ENCODE peak calls at places on chromosomes 13 and 19, in six cellular contexts. One of them, this sample, is unnamed.

GRCh38 chr19:45578861-45579260 is 5.7 kb downstream of the OPA3 start:
- DNase-seq in brain microvascular endothelial cell: no peak
- DNase-seq in thoracic aorta: no peak
- DNase-seq in foreskin fibroblast: peak
- DNase-seq in AG04450: no peak
- DNase-seq in RWPE2: no peak
- DNase-seq in this sample: no peak

GRCh38 chr13:87821512-87821911 is 150.3 kb downstream of the SLITRK5 start:
- DNase-seq in brain microvascular endothelial cell: no peak
- DNase-seq in thoracic aorta: no peak
- DNase-seq in foreskin fibroblast: no peak
- DNase-seq in AG04450: no peak
- DNase-seq in RWPE2: no peak
- DNase-seq in this sample: no peak

GRCh38 chr19:51023946-51024345 is 2.5 kb downstream of the KLK11 start:
- DNase-seq in brain microvascular endothelial cell: no peak
- DNase-seq in thoracic aorta: no peak
- DNase-seq in foreskin fibroblast: no peak
- DNase-seq in AG04450: no peak
- DNase-seq in RWPE2: no peak
- DNase-seq in this sample: no peak

GRCh38 chr13:94312511-94313191 is 166.8 kb downstream of the DCT start:
- DNase-seq in brain microvascular endothelial cell: no peak
- DNase-seq in thoracic aorta: no peak
- DNase-seq in foreskin fibroblast: no peak
- DNase-seq in AG04450: no peak
- DNase-seq in RWPE2: no peak
- DNase-seq in this sample: no peak

GRCh38 chr13:78176880-78177279 is 258.2 kb upstream of the EDNRB start:
- DNase-seq in brain microvascular endothelial cell: no peak
- DNase-seq in thoracic aorta: no peak
- DNase-seq in foreskin fibroblast: no peak
- DNase-seq in AG04450: no peak
- DNase-seq in RWPE2: no peak
- DNase-seq in this sample: no peak

GRCh38 chr19:46862974-46863632 is 2.3 kb downstream of the ARHGAP35 start:
- DNase-seq in brain microvascular endothelial cell: no peak
- DNase-seq in thoracic aorta: no peak
- DNase-seq in foreskin fibroblast: peak
- DNase-seq in AG04450: no peak
- DNase-seq in RWPE2: peak
- DNase-seq in this sample: no peak

GRCh38 chr19:10226376-10227214 is 4.5 kb downstream of the S1PR2 start:
- DNase-seq in brain microvascular endothelial cell: peak
- DNase-seq in thoracic aorta: no peak
- DNase-seq in foreskin fibroblast: peak
- DNase-seq in AG04450: peak
- DNase-seq in RWPE2: no peak
- DNase-seq in this sample: no peak

GRCh38 chr13:59064042-59064441 is 1099.7 kb downstream of the DIAPH3 start:
- DNase-seq in brain microvascular endothelial cell: no peak
- DNase-seq in thoracic aorta: no peak
- DNase-seq in foreskin fibroblast: no peak
- DNase-seq in AG04450: no peak
- DNase-seq in RWPE2: no peak
- DNase-seq in this sample: no peak

GRCh38 chr19:17757125-17757524 is 5.8 kb downstream of the FCHO1 start:
- DNase-seq in brain microvascular endothelial cell: peak
- DNase-seq in thoracic aorta: no peak
- DNase-seq in foreskin fibroblast: peak
- DNase-seq in AG04450: no peak
- DNase-seq in RWPE2: no peak
- DNase-seq in this sample: no peak

GRCh38 chr19:38049105-38049649 is 142.2 kb downstream of the SIPA1L3 start:
- DNase-seq in brain microvascular endothelial cell: peak
- DNase-seq in thoracic aorta: no peak
- DNase-seq in foreskin fibroblast: peak
- DNase-seq in AG04450: no peak
- DNase-seq in RWPE2: no peak
- DNase-seq in this sample: no peak

GRCh38 chr13:59061621-59062020 is 1102.1 kb downstream of the DIAPH3 start:
- DNase-seq in brain microvascular endothelial cell: no peak
- DNase-seq in thoracic aorta: no peak
- DNase-seq in foreskin fibroblast: no peak
- DNase-seq in AG04450: no peak
- DNase-seq in RWPE2: no peak
- DNase-seq in this sample: no peak

GRCh38 chr19:8262431-8262830 is 45.7 kb downstream of the CD320 start:
- DNase-seq in brain microvascular endothelial cell: no peak
- DNase-seq in thoracic aorta: no peak
- DNase-seq in foreskin fibroblast: no peak
- DNase-seq in AG04450: no peak
- DNase-seq in RWPE2: no peak
- DNase-seq in this sample: no peak

GRCh38 chr19:12995596-12996541 is 594 bp downstream of the NFIX start:
- DNase-seq in brain microvascular endothelial cell: no peak
- DNase-seq in thoracic aorta: no peak
- DNase-seq in foreskin fibroblast: peak
- DNase-seq in AG04450: no peak
- DNase-seq in RWPE2: no peak
- DNase-seq in this sample: no peak

GRCh38 chr19:798415-799075 is 1.3 kb downstream of the PTBP1 start:
- DNase-seq in brain microvascular endothelial cell: no peak
- DNase-seq in thoracic aorta: no peak
- DNase-seq in foreskin fibroblast: peak
- DNase-seq in AG04450: no peak
- DNase-seq in RWPE2: no peak
- DNase-seq in this sample: no peak

GRCh38 chr19:46426506-46427162 is 2.1 kb downstream of the PNMA8C start:
- DNase-seq in brain microvascular endothelial cell: peak
- DNase-seq in thoracic aorta: no peak
- DNase-seq in foreskin fibroblast: peak
- DNase-seq in AG04450: peak
- DNase-seq in RWPE2: peak
- DNase-seq in this sample: no peak

GRCh38 chr19:29013988-29014387 is 199.0 kb downstream of the UQCRFS1 start:
- DNase-seq in brain microvascular endothelial cell: no peak
- DNase-seq in thoracic aorta: no peak
- DNase-seq in foreskin fibroblast: no peak
- DNase-seq in AG04450: no peak
- DNase-seq in RWPE2: no peak
- DNase-seq in this sample: no peak

DNA sequence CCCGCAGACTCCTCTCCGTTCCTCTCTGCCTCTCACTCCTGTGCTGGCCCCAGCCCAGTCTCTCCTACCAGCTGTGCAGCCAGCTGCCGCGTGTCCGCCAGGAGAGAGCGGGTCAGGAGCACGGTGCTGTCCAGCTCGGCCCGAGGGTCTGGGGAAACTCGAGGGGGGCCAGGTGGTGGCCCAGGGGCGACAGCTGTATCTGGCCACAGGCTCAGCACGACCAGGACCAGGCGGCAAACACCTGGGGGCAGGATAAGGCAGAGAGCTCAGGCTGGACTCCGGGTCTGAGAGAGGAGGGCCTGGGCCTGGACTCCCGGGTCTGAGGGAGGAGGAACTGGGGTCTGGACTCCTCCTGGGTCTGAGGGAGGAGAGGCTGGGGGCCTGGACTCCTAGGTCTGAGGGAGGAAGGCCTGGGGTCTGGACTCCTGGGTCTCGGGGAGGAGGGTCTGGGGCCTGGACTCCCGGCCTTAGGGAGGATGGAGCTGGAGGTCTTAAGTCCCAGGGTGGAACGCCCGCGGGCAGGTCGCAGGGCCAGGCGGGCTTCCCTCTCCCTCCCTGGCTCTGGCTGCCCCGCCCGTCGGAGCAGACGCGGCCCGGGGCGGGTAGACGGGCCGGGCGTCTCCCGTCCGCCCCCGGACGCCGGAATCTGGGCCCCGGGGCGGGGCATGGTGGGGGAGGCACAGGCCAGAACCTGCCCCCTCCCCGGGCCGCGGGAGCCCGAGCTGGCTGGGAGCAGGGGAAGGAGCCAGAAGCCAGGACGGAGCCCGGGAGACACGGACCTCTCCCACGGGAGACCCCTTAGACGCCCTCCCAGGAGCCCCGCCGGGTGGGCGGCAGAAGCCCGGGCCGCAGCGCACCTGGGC is 1.3 kb downstream of the IL11 start:
- DNase-seq in brain microvascular endothelial cell: peak
- DNase-seq in thoracic aorta: no peak
- DNase-seq in foreskin fibroblast: peak
- DNase-seq in AG04450: no peak
- DNase-seq in RWPE2: peak
- DNase-seq in this sample: no peak
- H3K4me3 ChIP-seq in brain microvascular endothelial cell: peak
- H3K4me3 ChIP-seq in thoracic aorta: peak
- H3K4me3 ChIP-seq in foreskin fibroblast: peak
- H3K4me3 ChIP-seq in AG04450: peak
- H3K4me3 ChIP-seq in RWPE2: peak
- H3K4me3 ChIP-seq in this sample: peak

GRCh38 chr13:37109080-37109678 is 3.7 kb upstream of the CSNK1A1L start:
- DNase-seq in brain microvascular endothelial cell: peak
- DNase-seq in thoracic aorta: no peak
- DNase-seq in foreskin fibroblast: peak
- DNase-seq in AG04450: peak
- DNase-seq in RWPE2: no peak
- DNase-seq in this sample: no peak
- TF ChIP-seq CTCF in brain microvascular endothelial cell: peak
- TF ChIP-seq CTCF in thoracic aorta: peak
- TF ChIP-seq CTCF in foreskin fibroblast: peak
- TF ChIP-seq CTCF in AG04450: peak
- TF ChIP-seq CTCF in RWPE2: peak
- TF ChIP-seq CTCF in this sample: peak

DNA sequence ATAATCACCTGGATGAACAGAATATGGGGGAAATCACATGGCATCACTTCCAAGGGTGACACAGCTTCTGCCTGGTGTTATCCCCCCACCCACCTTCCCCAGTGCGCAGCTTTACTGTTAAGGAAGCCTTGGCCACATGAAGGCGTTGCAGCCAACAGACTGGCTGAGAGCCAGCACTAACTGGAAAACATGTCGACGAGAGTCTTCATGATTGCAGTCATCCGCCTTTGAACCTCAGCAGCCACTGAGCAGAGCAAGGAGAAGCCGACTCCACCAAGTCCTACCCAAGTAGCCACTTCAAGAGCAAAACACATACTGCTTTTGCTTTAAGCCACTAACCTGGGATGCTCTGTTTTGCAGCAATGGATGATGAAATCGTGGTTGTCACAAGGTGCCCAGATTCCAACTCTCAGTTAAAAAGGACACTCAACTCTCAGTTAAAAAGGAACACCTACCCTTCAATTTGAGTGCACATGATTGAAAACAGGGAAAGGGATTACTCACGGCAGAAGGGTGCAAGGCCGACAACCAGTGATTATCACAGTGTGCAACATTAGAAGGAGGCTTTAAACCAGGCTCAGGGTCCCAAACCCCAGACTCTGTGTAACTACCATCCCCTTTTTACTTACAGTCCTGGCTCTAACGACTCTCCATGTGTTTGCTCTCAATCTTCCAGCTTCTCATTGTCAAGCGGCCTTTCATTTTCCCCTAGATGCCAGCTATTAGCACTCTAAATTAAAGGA is 149.1 kb downstream of the KLF12 start:
- DNase-seq in brain microvascular endothelial cell: no peak
- DNase-seq in thoracic aorta: no peak
- DNase-seq in foreskin fibroblast: no peak
- DNase-seq in AG04450: no peak
- DNase-seq in RWPE2: no peak
- DNase-seq in this sample: no peak
- H3K4me3 ChIP-seq in brain microvascular endothelial cell: no peak
- H3K4me3 ChIP-seq in thoracic aorta: no peak
- H3K4me3 ChIP-seq in foreskin fibroblast: no peak
- H3K4me3 ChIP-seq in AG04450: no peak
- H3K4me3 ChIP-seq in RWPE2: no peak
- H3K4me3 ChIP-seq in this sample: no peak

DNA sequence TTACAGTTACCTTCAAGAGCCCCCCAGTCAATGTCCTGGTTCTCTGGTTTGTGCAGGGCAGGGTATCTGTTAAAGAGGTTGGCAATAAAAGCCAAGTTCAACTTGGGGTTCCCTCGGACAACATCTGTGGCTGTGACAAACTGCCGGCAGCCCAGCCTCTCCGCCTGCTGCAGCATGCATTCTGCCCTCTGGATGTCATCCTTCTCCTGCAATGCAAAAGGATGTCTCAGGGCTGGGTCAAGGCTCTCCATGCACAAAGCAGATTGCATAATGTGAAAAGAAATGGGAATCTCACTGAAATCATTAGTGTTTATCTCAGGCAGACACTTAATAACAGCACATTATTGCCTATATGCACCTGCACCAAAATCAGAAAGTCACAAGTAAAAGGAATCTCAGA is 35.1 kb downstream of the LCP1 start:
- DNase-seq in brain microvascular endothelial cell: peak
- DNase-seq in thoracic aorta: no peak
- DNase-seq in foreskin fibroblast: peak
- DNase-seq in AG04450: no peak
- DNase-seq in RWPE2: no peak
- DNase-seq in this sample: no peak
- TF ChIP-seq CTCF in brain microvascular endothelial cell: peak
- TF ChIP-seq CTCF in thoracic aorta: no peak
- TF ChIP-seq CTCF in foreskin fibroblast: peak
- TF ChIP-seq CTCF in AG04450: no peak
- TF ChIP-seq CTCF in RWPE2: peak
- TF ChIP-seq CTCF in this sample: peak

GRCh38 chr13:70394149-70394548 is 285.9 kb upstream of the KLHL1 start:
- DNase-seq in brain microvascular endothelial cell: no peak
- DNase-seq in thoracic aorta: no peak
- DNase-seq in foreskin fibroblast: no peak
- DNase-seq in AG04450: no peak
- DNase-seq in RWPE2: no peak
- DNase-seq in this sample: no peak
- H3K4me3 ChIP-seq in brain microvascular endothelial cell: no peak
- H3K4me3 ChIP-seq in thoracic aorta: no peak
- H3K4me3 ChIP-seq in foreskin fibroblast: no peak
- H3K4me3 ChIP-seq in AG04450: no peak
- H3K4me3 ChIP-seq in RWPE2: no peak
- H3K4me3 ChIP-seq in this sample: no peak

This sample was measured in AG04449.